ENCODE peak calls at places on chromosomes 13 and 19, in five cellular contexts. Q is neural crest cell; W is central memory CD4-positive, alpha-beta T cell; L is fibroblast of lung; J is GM13977. D is an unnamed sample.

GRCh38 chr19:52638601-52639000 is 446 bp upstream of the ZNF83 start:
- DNase-seq in Q (no peak), W (no peak), L (no peak), J (no peak), D (no peak)

GRCh38 chr13:63864171-63864902 is 2448.7 kb upstream of the PCDH20 start:
- DNase-seq in Q (no peak), W (no peak), L (peak), J (no peak), D (no peak)

GRCh38 chr13:50846861-50847475 is 3.5 kb upstream of the DLEU7 start:
- DNase-seq in Q (no peak), W (no peak), L (no peak), J (no peak), D (no peak)

GRCh38 chr13:21478881-21479808 is 20.0 kb upstream of the ZDHHC20 start:
- DNase-seq in Q (peak), W (peak), L (peak), J (peak), D (peak)

GRCh38 chr19:42496551-42497133 is 31.6 kb downstream of the CEACAM1 start:
- DNase-seq in Q (no peak), W (no peak), L (no peak), J (no peak), D (no peak)

GRCh38 chr13:99468971-99469545 is 32.2 kb upstream of the TM9SF2 start:
- DNase-seq in Q (no peak), W (no peak), L (no peak), J (no peak), D (no peak)

GRCh38 chr13:32883501-32883900 is 132.7 kb upstream of the KL start:
- DNase-seq in Q (no peak), W (no peak), L (peak), J (no peak), D (peak)

GRCh38 chr19:40356681-40357595 is 8.4 kb downstream of the PLD3 start:
- DNase-seq in Q (no peak), W (no peak), L (no peak), J (no peak), D (no peak)

GRCh38 chr13:26230703-26231102 is 8.6 kb upstream of the RNF6 start:
- DNase-seq in Q (no peak), W (no peak), L (no peak), J (no peak), D (no peak)

GRCh38 chr13:31172535-31172934 is 10.8 kb upstream of the HSPH1 start:
- DNase-seq in Q (no peak), W (no peak), L (peak), J (no peak), D (peak)

GRCh38 chr13:50916701-50917184 is 7.2 kb downstream of the RNASEH2B start:
- DNase-seq in Q (no peak), W (no peak), L (no peak), J (no peak), D (no peak)

GRCh38 chr19:8877854-8878705 is 45.9 kb downstream of the MBD3L1 start:
- DNase-seq in Q (no peak), W (no peak), L (no peak), J (no peak), D (no peak)

GRCh38 chr13:44230736-44231135 is 142.9 kb upstream of the SERP2 start:
- DNase-seq in Q (no peak), W (no peak), L (no peak), J (no peak), D (no peak)

GRCh38 chr13:113421673-113422270 is 31.5 kb downstream of the ADPRHL1 start:
- DNase-seq in Q (no peak), W (no peak), L (peak), J (no peak), D (no peak)

GRCh38 chr13:110464547-110465343 is 96.8 kb downstream of the RAB20 start:
- DNase-seq in Q (no peak), W (no peak), L (no peak), J (no peak), D (no peak)

GRCh38 chr19:3670796-3671679 is 29.2 kb downstream of the PIP5K1C start:
- DNase-seq in Q (no peak), W (no peak), L (peak), J (peak), D (peak)

GRCh38 chr13:44012910-44013309 is 133.2 kb downstream of the LACC1 start:
- DNase-seq in Q (no peak), W (no peak), L (no peak), J (no peak), D (no peak)

GRCh38 chr13:103164239-103164638 is 98.0 kb upstream of the SLC10A2 start:
- DNase-seq in Q (no peak), W (no peak), L (no peak), J (no peak), D (no peak)

GRCh38 chr13:98206946-98207345 is 29.9 kb upstream of the RNF113B start:
- DNase-seq in Q (no peak), W (no peak), L (peak), J (no peak), D (peak)

GRCh38 chr13:40509876-40510275 is 156.6 kb downstream of the FOXO1 start:
- DNase-seq in Q (no peak), W (no peak), L (peak), J (no peak), D (no peak)

GRCh38 chr13:113647351-113648217 is 10.4 kb downstream of the ATP4B start:
- DNase-seq in Q (no peak), W (no peak), L (peak), J (no peak), D (peak)

GRCh38 chr19:33906578-33907335 is 110.1 kb downstream of the KCTD15 start:
- DNase-seq in Q (no peak), W (no peak), L (peak), J (peak), D (no peak)

D was measured in HFFc6.